ENCODE peak calls at places on chromosomes 1 and 21, in five cellular contexts. Y is D721Med, Z is GDM1, C is neuronal stem cell, M is H7. G is an unnamed sample.

GRCh38 chr1:214685906-214686305 is 82.9 kb downstream of the CENPF start:
- DNase-seq in Z (no peak), Y (no peak), M (no peak), C (no peak), G (no peak)

GRCh38 chr1:117001254-117001927 is at the start of gene CD101:
- DNase-seq in M (no peak), C (no peak), Z (no peak), Y (no peak), G (peak)

GRCh38 chr1:182771187-182771984 is 18.2 kb upstream of the NPL start:
- DNase-seq in Z (no peak), Y (no peak), M (no peak), C (no peak), G (no peak)

GRCh38 chr1:99755664-99756063 is 10.8 kb downstream of the FRRS1 start:
- DNase-seq in M (no peak), C (no peak), Y (no peak), Z (no peak), G (no peak)

GRCh38 chr1:32953495-32953894 is 11.1 kb downstream of the RNF19B start:
- DNase-seq in Y (no peak), C (no peak), M (no peak), Z (no peak), G (no peak)

GRCh38 chr21:19507682-19508260 is 1104.2 kb upstream of the TMPRSS15 start:
- DNase-seq in M (peak), Z (no peak), C (no peak), Y (no peak), G (no peak)

GRCh38 chr1:20470174-20470573 is 15.8 kb downstream of the CAMK2N1 start:
- DNase-seq in Y (no peak), Z (no peak), C (no peak), M (no peak), G (no peak)

GRCh38 chr1:201445300-201445699 is 23.7 kb downstream of the PHLDA3 start:
- DNase-seq in M (no peak), Y (no peak), Z (no peak), C (no peak), G (no peak)

GRCh38 chr1:228315945-228316588 is 90.6 kb downstream of the TRIM11 start:
- DNase-seq in M (peak), Z (no peak), Y (no peak), C (no peak), G (no peak)

GRCh38 chr21:45975017-45975595 is 6.5 kb upstream of the COL6A1 start:
- DNase-seq in C (no peak), Z (no peak), M (peak), Y (no peak), G (no peak)

GRCh38 chr1:191533254-191533653 is 625.0 kb upstream of the RGS18 start:
- DNase-seq in Z (no peak), M (no peak), Y (no peak), C (no peak), G (no peak)

GRCh38 chr1:23422955-23423354 is 1.6 kb downstream of the TCEA3 start:
- DNase-seq in M (no peak), Z (no peak), Y (no peak), C (no peak), G (no peak)

GRCh38 chr1:94599090-94599813 is 57.7 kb upstream of the F3 start:
- DNase-seq in Y (no peak), M (peak), Z (no peak), C (no peak), G (no peak)

GRCh38 chr1:228691926-228692325 is 43.4 kb upstream of the RHOU start:
- DNase-seq in Y (no peak), Z (no peak), C (no peak), M (peak), G (no peak)

GRCh38 chr1:110495926-110496600 is 22.9 kb downstream of the KCNA10 start:
- DNase-seq in C (peak), M (peak), Z (peak), Y (peak), G (peak)

GRCh38 chr1:8858888-8859706 is 19.4 kb downstream of the ENO1 start:
- DNase-seq in M (peak), Z (peak), Y (no peak), C (peak), G (no peak)

GRCh38 chr1:60949154-60949825 is 133.1 kb upstream of the NFIA start:
- DNase-seq in C (no peak), Y (no peak), M (no peak), Z (peak), G (no peak)

GRCh38 chr1:179935909-179936496 is 18.6 kb upstream of the CEP350 start:
- DNase-seq in Y (no peak), M (no peak), Z (no peak), C (no peak), G (no peak)

GRCh38 chr21:24163539-24163938 is 1443.7 kb downstream of the MRPL39 start:
- DNase-seq in M (no peak), Z (no peak), Y (no peak), C (no peak), G (no peak)

GRCh38 chr1:52423771-52424170 is 19.4 kb downstream of the PRPF38A start:
- DNase-seq in C (no peak), Y (no peak), Z (no peak), M (no peak), G (no peak)

GRCh38 chr1:33784876-33785275 is 79.0 kb upstream of the HMGB4 start:
- DNase-seq in Z (no peak), Y (no peak), C (no peak), M (no peak), G (no peak)

GRCh38 chr1:44367932-44368331 is 12.9 kb upstream of the ERI3 start:
- DNase-seq in Z (no peak), Y (no peak), M (no peak), C (no peak), G (no peak)

G was measured in SIG-M5.